ENCODE peak calls at places on chromosomes 3 and 15, in nine cellular contexts. One of them, this sample, is unnamed.

GRCh38 chr3:178369006-178369405 is 167.2 kb upstream of the KCNMB2 start:
- DNase-seq in GM12878: no peak
- DNase-seq in K562: no peak
- DNase-seq in transverse colon: no peak
- DNase-seq in HCT116: no peak
- DNase-seq in sigmoid colon: no peak
- DNase-seq in SK-N-MC: no peak
- DNase-seq in suprapubic skin: no peak
- DNase-seq in spleen: no peak
- DNase-seq in this sample: no peak

GRCh38 chr3:123870033-123870432 is 14.1 kb downstream of the MYLK start:
- DNase-seq in SK-N-MC: no peak
- DNase-seq in spleen: no peak
- DNase-seq in K562: no peak
- DNase-seq in suprapubic skin: no peak
- DNase-seq in GM12878: no peak
- DNase-seq in sigmoid colon: no peak
- DNase-seq in HCT116: no peak
- DNase-seq in transverse colon: no peak
- DNase-seq in this sample: no peak

GRCh38 chr3:77577264-77577663 is 537.4 kb downstream of the ROBO2 start:
- DNase-seq in transverse colon: no peak
- DNase-seq in SK-N-MC: no peak
- DNase-seq in GM12878: no peak
- DNase-seq in sigmoid colon: no peak
- DNase-seq in K562: no peak
- DNase-seq in spleen: no peak
- DNase-seq in HCT116: no peak
- DNase-seq in suprapubic skin: no peak
- DNase-seq in this sample: no peak

GRCh38 chr15:79777916-79778315 is 118.9 kb downstream of the MTHFS start:
- DNase-seq in spleen: no peak
- DNase-seq in SK-N-MC: no peak
- DNase-seq in transverse colon: no peak
- DNase-seq in HCT116: no peak
- DNase-seq in suprapubic skin: no peak
- DNase-seq in GM12878: no peak
- DNase-seq in sigmoid colon: no peak
- DNase-seq in K562: no peak
- DNase-seq in this sample: peak

GRCh38 chr3:156332304-156332703 is 211.9 kb downstream of the KCNAB1 start:
- DNase-seq in HCT116: no peak
- DNase-seq in K562: no peak
- DNase-seq in GM12878: no peak
- DNase-seq in sigmoid colon: no peak
- DNase-seq in SK-N-MC: no peak
- DNase-seq in suprapubic skin: no peak
- DNase-seq in transverse colon: no peak
- DNase-seq in spleen: no peak
- DNase-seq in this sample: no peak

GRCh38 chr15:51735211-51735610 is 2.2 kb downstream of the LYSMD2 start:
- DNase-seq in spleen: no peak
- DNase-seq in SK-N-MC: no peak
- DNase-seq in transverse colon: no peak
- DNase-seq in sigmoid colon: no peak
- DNase-seq in GM12878: no peak
- DNase-seq in suprapubic skin: no peak
- DNase-seq in HCT116: no peak
- DNase-seq in K562: no peak
- DNase-seq in this sample: no peak

GRCh38 chr15:70337292-70338186 is 239.8 kb upstream of the TLE3 start:
- DNase-seq in GM12878: no peak
- DNase-seq in HCT116: no peak
- DNase-seq in suprapubic skin: no peak
- DNase-seq in K562: no peak
- DNase-seq in transverse colon: peak
- DNase-seq in spleen: no peak
- DNase-seq in SK-N-MC: no peak
- DNase-seq in sigmoid colon: peak
- DNase-seq in this sample: no peak

GRCh38 chr3:101643861-101644613 is 32.9 kb downstream of the ZBTB11 start:
- DNase-seq in suprapubic skin: no peak
- DNase-seq in spleen: no peak
- DNase-seq in sigmoid colon: no peak
- DNase-seq in SK-N-MC: no peak
- DNase-seq in transverse colon: no peak
- DNase-seq in GM12878: no peak
- DNase-seq in K562: no peak
- DNase-seq in HCT116: peak
- DNase-seq in this sample: no peak

GRCh38 chr3:23489338-23490158 is 286.4 kb downstream of the UBE2E2 start:
- DNase-seq in SK-N-MC: no peak
- DNase-seq in K562: no peak
- DNase-seq in spleen: no peak
- DNase-seq in suprapubic skin: no peak
- DNase-seq in HCT116: no peak
- DNase-seq in sigmoid colon: no peak
- DNase-seq in transverse colon: no peak
- DNase-seq in GM12878: no peak
- DNase-seq in this sample: no peak

GRCh38 chr15:77944002-77944867 is 133.3 kb downstream of the TBC1D2B start:
- DNase-seq in K562: peak
- DNase-seq in HCT116: peak
- DNase-seq in GM12878: no peak
- DNase-seq in sigmoid colon: peak
- DNase-seq in suprapubic skin: peak
- DNase-seq in SK-N-MC: no peak
- DNase-seq in spleen: peak
- DNase-seq in transverse colon: peak
- DNase-seq in this sample: peak

GRCh38 chr15:37109952-37110630 is 9.7 kb upstream of the MEIS2 start:
- DNase-seq in K562: no peak
- DNase-seq in transverse colon: no peak
- DNase-seq in spleen: no peak
- DNase-seq in sigmoid colon: peak
- DNase-seq in GM12878: no peak
- DNase-seq in suprapubic skin: peak
- DNase-seq in HCT116: no peak
- DNase-seq in SK-N-MC: no peak
- DNase-seq in this sample: no peak

GRCh38 chr15:75204340-75205063 is 2.8 kb downstream of the C15orf39 start:
- DNase-seq in HCT116: peak
- DNase-seq in transverse colon: peak
- DNase-seq in K562: peak
- DNase-seq in suprapubic skin: peak
- DNase-seq in SK-N-MC: peak
- DNase-seq in GM12878: peak
- DNase-seq in spleen: peak
- DNase-seq in sigmoid colon: peak
- DNase-seq in this sample: peak

GRCh38 chr15:75203017-75203907 is 1.6 kb downstream of the C15orf39 start:
- DNase-seq in HCT116: no peak
- DNase-seq in SK-N-MC: no peak
- DNase-seq in spleen: no peak
- DNase-seq in GM12878: no peak
- DNase-seq in transverse colon: no peak
- DNase-seq in sigmoid colon: no peak
- DNase-seq in K562: no peak
- DNase-seq in suprapubic skin: no peak
- DNase-seq in this sample: no peak

GRCh38 chr15:75202251-75203016 is 752 bp downstream of the C15orf39 start:
- DNase-seq in sigmoid colon: peak
- DNase-seq in transverse colon: peak
- DNase-seq in spleen: peak
- DNase-seq in GM12878: no peak
- DNase-seq in SK-N-MC: no peak
- DNase-seq in suprapubic skin: peak
- DNase-seq in K562: peak
- DNase-seq in HCT116: no peak
- DNase-seq in this sample: peak

GRCh38 chr15:75205064-75205395 is 3.3 kb downstream of the C15orf39 start:
- DNase-seq in transverse colon: no peak
- DNase-seq in suprapubic skin: no peak
- DNase-seq in HCT116: no peak
- DNase-seq in SK-N-MC: no peak
- DNase-seq in GM12878: no peak
- DNase-seq in spleen: no peak
- DNase-seq in sigmoid colon: no peak
- DNase-seq in K562: no peak
- DNase-seq in this sample: no peak

DNA sequence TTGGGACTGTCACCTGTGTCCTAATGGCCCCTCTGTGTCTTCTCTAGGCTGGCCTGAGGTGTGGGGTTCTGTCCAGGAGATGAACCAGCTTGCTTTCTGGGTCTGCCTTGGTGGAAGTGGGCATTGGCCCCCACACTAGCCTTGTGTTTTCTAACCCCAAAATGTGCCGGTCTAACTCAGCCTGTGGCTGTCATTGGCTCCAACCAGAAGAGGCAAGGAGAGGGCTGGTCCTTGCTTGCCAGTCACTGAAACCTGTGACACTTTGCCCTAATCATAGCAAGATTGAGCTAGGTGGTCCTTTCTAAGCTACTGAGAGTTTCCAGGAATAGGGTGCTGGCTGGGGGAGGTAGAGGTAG is 2.2 kb downstream of the C15orf39 start:
- DNase-seq in SK-N-MC: no peak
- DNase-seq in sigmoid colon: no peak
- DNase-seq in transverse colon: no peak
- DNase-seq in suprapubic skin: no peak
- DNase-seq in HCT116: no peak
- DNase-seq in K562: no peak
- DNase-seq in spleen: no peak
- DNase-seq in GM12878: no peak
- DNase-seq in this sample: no peak
- H3K4me3 ChIP-seq in SK-N-MC: peak
- H3K4me3 ChIP-seq in sigmoid colon: no peak
- H3K4me3 ChIP-seq in transverse colon: no peak
- H3K4me3 ChIP-seq in suprapubic skin: peak
- H3K4me3 ChIP-seq in HCT116: peak
- H3K4me3 ChIP-seq in K562: peak
- H3K4me3 ChIP-seq in spleen: peak
- H3K4me3 ChIP-seq in GM12878: peak
- H3K4me3 ChIP-seq in this sample: no peak

GRCh38 chr15:58966698-58967097 is 20.8 kb upstream of the RNF111 start:
- DNase-seq in transverse colon: no peak
- DNase-seq in sigmoid colon: no peak
- DNase-seq in SK-N-MC: no peak
- DNase-seq in GM12878: no peak
- DNase-seq in suprapubic skin: no peak
- DNase-seq in spleen: no peak
- DNase-seq in HCT116: no peak
- DNase-seq in K562: no peak
- DNase-seq in this sample: no peak
- H3K27ac ChIP-seq in transverse colon: no peak
- H3K27ac ChIP-seq in sigmoid colon: no peak
- H3K27ac ChIP-seq in SK-N-MC: no peak
- H3K27ac ChIP-seq in GM12878: no peak
- H3K27ac ChIP-seq in suprapubic skin: no peak
- H3K27ac ChIP-seq in spleen: no peak
- H3K27ac ChIP-seq in HCT116: no peak
- H3K27ac ChIP-seq in K562: no peak
- H3K27ac ChIP-seq in this sample: no peak

GRCh38 chr15:67563961-67564570 is 21.6 kb downstream of the MAP2K5 start:
- DNase-seq in K562: no peak
- DNase-seq in HCT116: no peak
- DNase-seq in SK-N-MC: no peak
- DNase-seq in GM12878: no peak
- DNase-seq in suprapubic skin: no peak
- DNase-seq in transverse colon: no peak
- DNase-seq in sigmoid colon: no peak
- DNase-seq in spleen: no peak
- DNase-seq in this sample: no peak

GRCh38 chr15:67563092-67563491 is 20.6 kb downstream of the MAP2K5 start:
- DNase-seq in sigmoid colon: no peak
- DNase-seq in HCT116: no peak
- DNase-seq in transverse colon: no peak
- DNase-seq in SK-N-MC: no peak
- DNase-seq in suprapubic skin: no peak
- DNase-seq in spleen: no peak
- DNase-seq in GM12878: no peak
- DNase-seq in K562: no peak
- DNase-seq in this sample: no peak

GRCh38 chr15:67560320-67560719 is 17.8 kb downstream of the MAP2K5 start:
- DNase-seq in SK-N-MC: no peak
- DNase-seq in spleen: no peak
- DNase-seq in K562: no peak
- DNase-seq in sigmoid colon: no peak
- DNase-seq in HCT116: no peak
- DNase-seq in transverse colon: no peak
- DNase-seq in GM12878: no peak
- DNase-seq in suprapubic skin: no peak
- DNase-seq in this sample: no peak

GRCh38 chr15:67569668-67570067 is 27.2 kb downstream of the MAP2K5 start:
- DNase-seq in transverse colon: no peak
- DNase-seq in sigmoid colon: no peak
- DNase-seq in spleen: no peak
- DNase-seq in suprapubic skin: no peak
- DNase-seq in HCT116: no peak
- DNase-seq in SK-N-MC: no peak
- DNase-seq in GM12878: no peak
- DNase-seq in K562: no peak
- DNase-seq in this sample: no peak

DNA sequence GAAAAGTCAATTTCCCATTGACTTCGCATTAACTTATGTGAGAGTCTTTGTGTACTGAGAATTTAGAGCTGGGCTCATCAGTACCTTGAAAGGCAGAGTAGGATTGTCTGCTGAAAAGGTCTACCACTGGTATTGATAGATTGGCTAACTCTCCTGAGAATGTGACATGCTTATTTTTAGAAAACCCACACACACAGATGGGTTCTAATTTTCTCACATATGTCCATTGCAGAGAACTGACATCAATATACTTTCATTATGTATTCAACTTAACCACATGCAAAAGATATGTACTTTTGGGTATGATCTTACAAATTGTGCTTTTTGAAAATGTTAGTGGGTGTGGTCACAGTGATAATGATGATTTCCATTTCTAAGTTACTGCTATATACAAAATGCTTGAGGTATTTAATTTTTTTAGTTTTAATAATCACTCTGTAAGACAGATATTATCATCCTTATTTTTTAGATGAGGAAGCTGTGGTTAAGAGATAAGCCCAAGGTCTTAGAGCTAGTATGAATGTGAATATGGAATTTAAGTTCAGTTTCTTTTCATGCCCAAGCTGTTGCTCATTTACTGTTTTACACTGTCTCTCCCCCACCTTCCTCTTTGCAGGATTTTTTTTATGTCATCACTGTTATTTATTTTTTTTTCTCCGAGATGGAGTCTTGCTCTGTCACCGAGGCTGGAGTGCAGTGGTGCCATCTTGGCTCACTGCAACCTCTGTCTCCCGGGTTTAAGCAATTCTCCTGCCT is 22.3 kb downstream of the MAP2K5 start:
- DNase-seq in GM12878: peak
- DNase-seq in sigmoid colon: no peak
- DNase-seq in spleen: no peak
- DNase-seq in SK-N-MC: no peak
- DNase-seq in HCT116: no peak
- DNase-seq in transverse colon: no peak
- DNase-seq in K562: no peak
- DNase-seq in suprapubic skin: no peak
- DNase-seq in this sample: no peak
- TF ChIP-seq POLR2AphosphoS5 in GM12878: no peak
- TF ChIP-seq POLR2AphosphoS5 in sigmoid colon: no peak
- TF ChIP-seq POLR2AphosphoS5 in spleen: no peak
- TF ChIP-seq POLR2AphosphoS5 in SK-N-MC: no peak
- TF ChIP-seq POLR2AphosphoS5 in HCT116: no peak
- TF ChIP-seq POLR2AphosphoS5 in transverse colon: no peak
- TF ChIP-seq POLR2AphosphoS5 in K562: no peak
- TF ChIP-seq POLR2AphosphoS5 in suprapubic skin: no peak
- TF ChIP-seq POLR2AphosphoS5 in this sample: no peak

GRCh38 chr3:134419966-134420321 is 45.7 kb upstream of the AMOTL2 start:
- DNase-seq in SK-N-MC: no peak
- DNase-seq in sigmoid colon: no peak
- DNase-seq in suprapubic skin: no peak
- DNase-seq in K562: no peak
- DNase-seq in GM12878: no peak
- DNase-seq in transverse colon: no peak
- DNase-seq in spleen: no peak
- DNase-seq in HCT116: no peak
- DNase-seq in this sample: no peak
- H3K4me3 ChIP-seq in SK-N-MC: no peak
- H3K4me3 ChIP-seq in sigmoid colon: no peak
- H3K4me3 ChIP-seq in suprapubic skin: no peak
- H3K4me3 ChIP-seq in K562: no peak
- H3K4me3 ChIP-seq in GM12878: no peak
- H3K4me3 ChIP-seq in transverse colon: no peak
- H3K4me3 ChIP-seq in spleen: no peak
- H3K4me3 ChIP-seq in HCT116: no peak
- H3K4me3 ChIP-seq in this sample: no peak

This sample was measured in prostate gland.